ENCODE peak calls at places on chromosome 11, in seven cellular contexts. K is coronary artery; B is DND-41; W is stimulated activated CD8-positive, alpha-beta memory T cell treated with anti-CD3 and anti-CD28 coated beads, Interleukin-15, amount 100 ng/mL, for 4 hours; G is H54; Q is mesenchymal stem cell; D is ureter. Z is an unnamed sample.

GRCh38 chr11:1177771-1178090 is 20.0 kb downstream of the MUC5AC start:
- DNase-seq in K (no peak), B (no peak), W (no peak), G (no peak), Q (no peak), D (no peak), Z (no peak)

GRCh38 chr11:62266558-62266957 is 3.4 kb upstream of the SCGB2A2 start:
- DNase-seq in K (no peak), B (no peak), W (no peak), G (no peak), Q (no peak), D (no peak), Z (no peak)

GRCh38 chr11:122672892-122673291 is 17.4 kb downstream of the UBASH3B start:
- DNase-seq in K (no peak), B (no peak), W (no peak), G (no peak), Q (peak), D (no peak), Z (peak)

GRCh38 chr11:2891901-2892214 is 6.3 kb upstream of the CDKN1C start:
- DNase-seq in K (no peak), B (no peak), W (no peak), G (no peak), Q (no peak), D (no peak), Z (no peak)

GRCh38 chr11:62831520-62832345 is at the start of gene STX5:
- DNase-seq in K (peak), B (peak), W (peak), G (peak), Q (peak), D (peak), Z (peak)

GRCh38 chr11:82577246-82577645 is 156.4 kb downstream of the FAM181B start:
- DNase-seq in K (no peak), B (no peak), W (no peak), G (no peak), Q (no peak), D (no peak), Z (no peak)

GRCh38 chr11:60971520-60971919 is at the start of gene CD6:
- DNase-seq in K (no peak), B (peak), W (no peak), G (no peak), Q (no peak), D (no peak), Z (no peak)

GRCh38 chr11:33039274-33040126 is at the start of gene TCP11L1:
- DNase-seq in K (peak), B (peak), W (peak), G (peak), Q (peak), D (peak), Z (peak)

GRCh38 chr11:110713469-110713776 is 1.2 kb upstream of the ARHGAP20 start:
- DNase-seq in K (no peak), B (no peak), W (no peak), G (no peak), Q (no peak), D (no peak), Z (no peak)

GRCh38 chr11:73085189-73085875 is 56.8 kb downstream of the FCHSD2 start:
- DNase-seq in K (no peak), B (no peak), W (no peak), G (no peak), Q (peak), D (no peak), Z (no peak)

GRCh38 chr11:117815262-117815803 is 9.2 kb downstream of the FXYD2 start:
- DNase-seq in K (no peak), B (peak), W (peak), G (no peak), Q (no peak), D (no peak), Z (no peak)

GRCh38 chr11:95556011-95556341 is 233.6 kb downstream of the FAM76B start:
- DNase-seq in K (no peak), B (no peak), W (no peak), G (no peak), Q (peak), D (no peak), Z (no peak)

GRCh38 chr11:1034001-1034400 is 2.5 kb downstream of the MUC6 start:
- DNase-seq in K (no peak), B (no peak), W (no peak), G (peak), Q (no peak), D (no peak), Z (no peak)

GRCh38 chr11:70675697-70676374 is 277.5 kb downstream of the CTTN start:
- DNase-seq in K (no peak), B (no peak), W (no peak), G (no peak), Q (peak), D (no peak), Z (no peak)

GRCh38 chr11:64971421-64972233 is at the start of gene MAJIN:
- DNase-seq in K (no peak), B (no peak), W (peak), G (no peak), Q (peak), D (peak), Z (peak)

GRCh38 chr11:2415601-2416380 is 15.2 kb downstream of the TSSC4 start:
- DNase-seq in K (no peak), B (no peak), W (no peak), G (no peak), Q (no peak), D (no peak), Z (no peak)

GRCh38 chr11:69060005-69060404 is 11.3 kb downstream of the TPCN2 start:
- DNase-seq in K (no peak), B (no peak), W (no peak), G (no peak), Q (no peak), D (no peak), Z (no peak)

GRCh38 chr11:124623861-124624525 is 1.3 kb downstream of the TBRG1 start:
- DNase-seq in K (no peak), B (no peak), W (no peak), G (no peak), Q (peak), D (no peak), Z (no peak)

GRCh38 chr11:31816467-31817053 is 5.4 kb upstream of the PAX6 start:
- DNase-seq in K (no peak), B (no peak), W (no peak), G (no peak), Q (no peak), D (no peak), Z (no peak)

GRCh38 chr11:31645747-31646146 is 136.2 kb downstream of the ELP4 start:
- DNase-seq in K (no peak), B (no peak), W (no peak), G (peak), Q (peak), D (no peak), Z (no peak)

GRCh38 chr11:104573431-104573830 is 324.8 kb downstream of the CASP12 start:
- DNase-seq in K (no peak), B (no peak), W (no peak), G (no peak), Q (no peak), D (no peak), Z (no peak)